ENCODE peak calls at places on chromosomes 13 and 19, in six cellular contexts. One of them, this sample, is unnamed. For H3K4me1, the result is how much of the 10 kb centered on the place peaks cover.

GRCh38 chr13:36248700-36249099 is 34.3 kb upstream of the SOHLH2 start:
- DNase-seq in BE2C: no peak
- DNase-seq in lung: no peak
- DNase-seq in right lobe of liver: no peak
- DNase-seq in endodermal cell: no peak
- DNase-seq in naive thymus-derived CD4-positive, alpha-beta T cell: no peak
- DNase-seq in this sample: no peak

GRCh38 chr13:39656325-39656677 is 839 bp downstream of the COG6 start:
- DNase-seq in BE2C: no peak
- DNase-seq in lung: no peak
- DNase-seq in right lobe of liver: no peak
- DNase-seq in endodermal cell: no peak
- DNase-seq in naive thymus-derived CD4-positive, alpha-beta T cell: peak
- DNase-seq in this sample: no peak

GRCh38 chr19:45166723-45167252 is 6.0 kb upstream of the NKPD1 start:
- DNase-seq in BE2C: peak
- DNase-seq in lung: no peak
- DNase-seq in right lobe of liver: no peak
- DNase-seq in endodermal cell: peak
- DNase-seq in naive thymus-derived CD4-positive, alpha-beta T cell: no peak
- DNase-seq in this sample: no peak

GRCh38 chr19:35038623-35039512 is 2.7 kb upstream of the HPN start:
- DNase-seq in BE2C: no peak
- DNase-seq in lung: no peak
- DNase-seq in right lobe of liver: no peak
- DNase-seq in endodermal cell: no peak
- DNase-seq in naive thymus-derived CD4-positive, alpha-beta T cell: no peak
- DNase-seq in this sample: no peak

GRCh38 chr19:31674503-31675186 is 325.4 kb upstream of the TSHZ3 start:
- DNase-seq in BE2C: no peak
- DNase-seq in lung: no peak
- DNase-seq in right lobe of liver: no peak
- DNase-seq in endodermal cell: no peak
- DNase-seq in naive thymus-derived CD4-positive, alpha-beta T cell: no peak
- DNase-seq in this sample: no peak

GRCh38 chr13:79541426-79542049 is 60.6 kb downstream of the NDFIP2 start:
- DNase-seq in BE2C: no peak
- DNase-seq in lung: no peak
- DNase-seq in right lobe of liver: no peak
- DNase-seq in endodermal cell: no peak
- DNase-seq in naive thymus-derived CD4-positive, alpha-beta T cell: peak
- DNase-seq in this sample: peak

GRCh38 chr19:4694211-4694987 is 24.3 kb upstream of the MYDGF start:
- DNase-seq in BE2C: peak
- DNase-seq in lung: no peak
- DNase-seq in right lobe of liver: peak
- DNase-seq in endodermal cell: no peak
- DNase-seq in naive thymus-derived CD4-positive, alpha-beta T cell: no peak
- DNase-seq in this sample: no peak

GRCh38 chr13:59877933-59878332 is 285.8 kb downstream of the DIAPH3 start:
- DNase-seq in BE2C: no peak
- DNase-seq in lung: no peak
- DNase-seq in right lobe of liver: no peak
- DNase-seq in endodermal cell: no peak
- DNase-seq in naive thymus-derived CD4-positive, alpha-beta T cell: no peak
- DNase-seq in this sample: no peak

GRCh38 chr13:113539822-113540221 is 44.7 kb upstream of the TFDP1 start:
- DNase-seq in BE2C: no peak
- DNase-seq in lung: no peak
- DNase-seq in right lobe of liver: no peak
- DNase-seq in endodermal cell: no peak
- DNase-seq in naive thymus-derived CD4-positive, alpha-beta T cell: no peak
- DNase-seq in this sample: no peak

GRCh38 chr13:30985637-30986205 is 53.3 kb downstream of the TEX26 start:
- DNase-seq in BE2C: no peak
- DNase-seq in lung: no peak
- DNase-seq in right lobe of liver: no peak
- DNase-seq in endodermal cell: no peak
- DNase-seq in naive thymus-derived CD4-positive, alpha-beta T cell: no peak
- DNase-seq in this sample: peak

GRCh38 chr19:39543477-39543857 is 3.5 kb upstream of the EID2 start:
- DNase-seq in BE2C: no peak
- DNase-seq in lung: no peak
- DNase-seq in right lobe of liver: no peak
- DNase-seq in endodermal cell: no peak
- DNase-seq in naive thymus-derived CD4-positive, alpha-beta T cell: no peak
- DNase-seq in this sample: no peak

GRCh38 chr19:55643003-55643732 is at the start of gene ZNF581:
- DNase-seq in BE2C: peak
- DNase-seq in lung: peak
- DNase-seq in right lobe of liver: peak
- DNase-seq in endodermal cell: peak
- DNase-seq in naive thymus-derived CD4-positive, alpha-beta T cell: peak
- DNase-seq in this sample: peak

GRCh38 chr13:84137292-84137691 is 255.0 kb upstream of the SLITRK1 start:
- DNase-seq in BE2C: no peak
- DNase-seq in lung: no peak
- DNase-seq in right lobe of liver: no peak
- DNase-seq in endodermal cell: no peak
- DNase-seq in naive thymus-derived CD4-positive, alpha-beta T cell: peak
- DNase-seq in this sample: no peak

GRCh38 chr19:48553676-48554384 is 1.9 kb downstream of the SULT2B1 start:
- DNase-seq in BE2C: peak
- DNase-seq in lung: peak
- DNase-seq in right lobe of liver: no peak
- DNase-seq in endodermal cell: peak
- DNase-seq in naive thymus-derived CD4-positive, alpha-beta T cell: no peak
- DNase-seq in this sample: peak

GRCh38 chr13:60397693-60398437 is 845 bp downstream of the TDRD3 start:
- DNase-seq in BE2C: peak
- DNase-seq in lung: peak
- DNase-seq in right lobe of liver: peak
- DNase-seq in endodermal cell: peak
- DNase-seq in naive thymus-derived CD4-positive, alpha-beta T cell: peak
- DNase-seq in this sample: peak

GRCh38 chr13:102800145-102801041 is 1.5 kb downstream of the BIVM start:
- DNase-seq in BE2C: peak
- DNase-seq in lung: peak
- DNase-seq in right lobe of liver: peak
- DNase-seq in endodermal cell: peak
- DNase-seq in naive thymus-derived CD4-positive, alpha-beta T cell: peak
- DNase-seq in this sample: peak

GRCh38 chr13:30091035-30091434 is 216.3 kb downstream of the KATNAL1 start:
- DNase-seq in BE2C: no peak
- DNase-seq in lung: no peak
- DNase-seq in right lobe of liver: no peak
- DNase-seq in endodermal cell: no peak
- DNase-seq in naive thymus-derived CD4-positive, alpha-beta T cell: no peak
- DNase-seq in this sample: no peak

GRCh38 chr13:105518086-105518485 is 1017.4 kb downstream of the EFNB2 start:
- DNase-seq in BE2C: no peak
- DNase-seq in lung: no peak
- DNase-seq in right lobe of liver: no peak
- DNase-seq in endodermal cell: no peak
- DNase-seq in naive thymus-derived CD4-positive, alpha-beta T cell: no peak
- DNase-seq in this sample: no peak

DNA sequence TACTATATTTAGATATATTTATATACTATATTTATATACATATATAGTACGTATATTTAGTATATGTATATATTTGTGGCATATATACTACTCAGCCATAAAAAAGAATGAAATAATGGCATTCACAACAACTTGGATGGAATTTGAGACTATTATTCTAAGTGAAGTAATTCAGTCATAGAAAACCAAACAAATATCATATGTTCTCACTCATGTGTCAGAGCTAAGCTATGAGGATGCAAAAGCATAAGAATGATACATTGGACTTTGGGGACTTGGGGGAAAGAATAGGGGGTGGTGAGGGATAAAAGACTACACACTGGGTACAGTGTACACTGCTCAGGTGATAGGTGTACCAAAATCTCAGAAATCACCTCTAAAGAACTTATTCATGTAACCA is 1015.7 kb downstream of the EFNB2 start:
- DNase-seq in BE2C: no peak
- DNase-seq in lung: no peak
- DNase-seq in right lobe of liver: no peak
- DNase-seq in endodermal cell: no peak
- DNase-seq in naive thymus-derived CD4-positive, alpha-beta T cell: no peak
- DNase-seq in this sample: no peak
- H3K4me1 ChIP-seq in BE2C: under half
- H3K4me1 ChIP-seq in lung: under half
- H3K4me1 ChIP-seq in right lobe of liver: under half
- H3K4me1 ChIP-seq in endodermal cell: under half
- H3K4me1 ChIP-seq in naive thymus-derived CD4-positive, alpha-beta T cell: under half
- H3K4me1 ChIP-seq in this sample: under half

GRCh38 chr19:1205114-1206062 is at the start of gene STK11:
- DNase-seq in BE2C: peak
- DNase-seq in lung: peak
- DNase-seq in right lobe of liver: peak
- DNase-seq in endodermal cell: peak
- DNase-seq in naive thymus-derived CD4-positive, alpha-beta T cell: peak
- DNase-seq in this sample: peak
- H3K4me1 ChIP-seq in BE2C: under half
- H3K4me1 ChIP-seq in lung: under half
- H3K4me1 ChIP-seq in right lobe of liver: under half
- H3K4me1 ChIP-seq in endodermal cell: under half
- H3K4me1 ChIP-seq in naive thymus-derived CD4-positive, alpha-beta T cell: under half
- H3K4me1 ChIP-seq in this sample: under half

DNA sequence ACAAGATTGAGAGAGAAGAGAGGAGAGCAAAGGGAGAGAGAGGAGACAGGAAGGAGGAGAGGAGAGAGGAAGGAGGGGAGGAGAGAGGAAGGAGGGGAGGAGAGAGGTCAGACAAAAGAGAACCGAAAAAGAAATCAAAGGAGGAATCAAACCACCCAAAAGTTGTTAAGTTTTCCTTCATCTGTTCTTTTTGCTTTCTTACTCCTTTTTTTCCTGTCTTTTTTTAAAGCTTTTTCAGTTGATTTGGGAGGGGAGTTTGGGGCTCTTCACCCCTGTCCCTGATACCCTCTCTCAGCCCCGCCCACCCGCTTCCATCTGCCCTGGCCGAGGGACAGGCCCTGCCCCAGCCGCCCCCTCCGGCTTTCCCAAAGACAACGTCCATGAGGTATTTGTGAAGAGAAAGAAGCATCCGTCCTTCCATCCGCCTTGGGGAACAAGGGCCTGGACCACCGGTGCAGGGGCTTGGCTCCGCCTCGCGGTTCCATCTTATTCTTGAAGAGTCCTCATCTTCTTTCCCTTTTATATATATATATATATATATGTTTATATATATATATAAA is 13.3 kb downstream of the ZNF574 start:
- DNase-seq in BE2C: no peak
- DNase-seq in lung: no peak
- DNase-seq in right lobe of liver: no peak
- DNase-seq in endodermal cell: peak
- DNase-seq in naive thymus-derived CD4-positive, alpha-beta T cell: no peak
- DNase-seq in this sample: no peak
- H3K4me1 ChIP-seq in BE2C: under half
- H3K4me1 ChIP-seq in lung: under half
- H3K4me1 ChIP-seq in right lobe of liver: under half
- H3K4me1 ChIP-seq in endodermal cell: under half
- H3K4me1 ChIP-seq in naive thymus-derived CD4-positive, alpha-beta T cell: under half
- H3K4me1 ChIP-seq in this sample: under half

GRCh38 chr19:10740798-10741197 is 22.9 kb downstream of the DNM2 start:
- DNase-seq in BE2C: no peak
- DNase-seq in lung: no peak
- DNase-seq in right lobe of liver: no peak
- DNase-seq in endodermal cell: no peak
- DNase-seq in naive thymus-derived CD4-positive, alpha-beta T cell: no peak
- DNase-seq in this sample: no peak
- H3K4me1 ChIP-seq in BE2C: under half
- H3K4me1 ChIP-seq in lung: under half
- H3K4me1 ChIP-seq in right lobe of liver: under half
- H3K4me1 ChIP-seq in endodermal cell: under half
- H3K4me1 ChIP-seq in naive thymus-derived CD4-positive, alpha-beta T cell: under half
- H3K4me1 ChIP-seq in this sample: under half

GRCh38 chr19:11197291-11198174 is at the start of gene KANK2:
- DNase-seq in BE2C: peak
- DNase-seq in lung: peak
- DNase-seq in right lobe of liver: peak
- DNase-seq in endodermal cell: peak
- DNase-seq in naive thymus-derived CD4-positive, alpha-beta T cell: peak
- DNase-seq in this sample: peak
- H3K4me1 ChIP-seq in BE2C: under half
- H3K4me1 ChIP-seq in lung: under half
- H3K4me1 ChIP-seq in right lobe of liver: under half
- H3K4me1 ChIP-seq in endodermal cell: under half
- H3K4me1 ChIP-seq in naive thymus-derived CD4-positive, alpha-beta T cell: under half
- H3K4me1 ChIP-seq in this sample: under half

DNA sequence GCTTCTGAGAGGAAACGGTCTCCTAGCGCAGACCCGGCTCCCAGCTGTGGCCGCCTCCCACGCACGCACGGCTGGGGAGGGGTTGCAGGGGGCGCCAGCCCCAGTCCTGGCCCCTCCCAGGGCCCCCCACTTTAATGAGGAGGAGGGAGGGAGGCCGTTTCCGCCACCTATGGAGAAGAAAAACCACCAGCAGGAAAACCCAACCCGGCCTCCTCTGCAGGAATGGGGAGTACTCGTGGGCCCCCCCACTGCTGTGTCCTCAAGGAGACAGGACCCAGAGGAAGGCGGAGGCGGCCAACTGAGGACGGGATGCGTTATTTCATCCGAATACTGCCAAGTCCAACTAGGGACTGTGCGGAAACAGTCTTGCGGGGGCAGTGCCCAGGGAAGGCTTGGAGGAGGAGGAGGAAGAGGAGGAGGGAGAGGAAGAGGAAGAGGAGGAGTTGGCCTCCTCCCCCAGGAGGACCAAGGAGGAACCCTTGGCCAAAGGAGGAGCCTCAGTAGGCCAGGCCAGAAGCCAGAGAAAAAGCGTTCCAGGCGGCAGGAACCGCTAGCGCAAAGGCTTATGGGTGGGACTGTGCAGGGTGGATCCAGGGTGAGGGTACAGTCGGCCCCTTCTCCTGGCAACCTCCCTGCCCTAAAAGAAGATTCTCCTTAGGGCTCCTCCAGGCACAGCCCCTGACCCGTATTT is 3.9 kb upstream of the SSBP4 start:
- DNase-seq in BE2C: no peak
- DNase-seq in lung: no peak
- DNase-seq in right lobe of liver: peak
- DNase-seq in endodermal cell: no peak
- DNase-seq in naive thymus-derived CD4-positive, alpha-beta T cell: no peak
- DNase-seq in this sample: no peak
- H3K4me1 ChIP-seq in BE2C: under half
- H3K4me1 ChIP-seq in lung: under half
- H3K4me1 ChIP-seq in right lobe of liver: under half
- H3K4me1 ChIP-seq in endodermal cell: under half
- H3K4me1 ChIP-seq in naive thymus-derived CD4-positive, alpha-beta T cell: under half
- H3K4me1 ChIP-seq in this sample: under half

GRCh38 chr13:97225533-97225932 is 3.4 kb downstream of the MBNL2 start:
- DNase-seq in BE2C: no peak
- DNase-seq in lung: no peak
- DNase-seq in right lobe of liver: no peak
- DNase-seq in endodermal cell: no peak
- DNase-seq in naive thymus-derived CD4-positive, alpha-beta T cell: no peak
- DNase-seq in this sample: no peak
- H3K4me1 ChIP-seq in BE2C: under half
- H3K4me1 ChIP-seq in lung: under half
- H3K4me1 ChIP-seq in right lobe of liver: under half
- H3K4me1 ChIP-seq in endodermal cell: under half
- H3K4me1 ChIP-seq in naive thymus-derived CD4-positive, alpha-beta T cell: under half
- H3K4me1 ChIP-seq in this sample: under half

GRCh38 chr13:98999635-98999952 is 21.7 kb upstream of the DOCK9 start:
- DNase-seq in BE2C: no peak
- DNase-seq in lung: no peak
- DNase-seq in right lobe of liver: no peak
- DNase-seq in endodermal cell: peak
- DNase-seq in naive thymus-derived CD4-positive, alpha-beta T cell: no peak
- DNase-seq in this sample: no peak
- H3K4me1 ChIP-seq in BE2C: under half
- H3K4me1 ChIP-seq in lung: under half
- H3K4me1 ChIP-seq in right lobe of liver: under half
- H3K4me1 ChIP-seq in endodermal cell: under half
- H3K4me1 ChIP-seq in naive thymus-derived CD4-positive, alpha-beta T cell: under half
- H3K4me1 ChIP-seq in this sample: under half

GRCh38 chr13:28477709-28477973 is 17.3 kb downstream of the FLT1 start:
- DNase-seq in BE2C: no peak
- DNase-seq in lung: no peak
- DNase-seq in right lobe of liver: no peak
- DNase-seq in endodermal cell: no peak
- DNase-seq in naive thymus-derived CD4-positive, alpha-beta T cell: no peak
- DNase-seq in this sample: no peak
- H3K4me1 ChIP-seq in BE2C: under half
- H3K4me1 ChIP-seq in lung: under half
- H3K4me1 ChIP-seq in right lobe of liver: under half
- H3K4me1 ChIP-seq in endodermal cell: under half
- H3K4me1 ChIP-seq in naive thymus-derived CD4-positive, alpha-beta T cell: under half
- H3K4me1 ChIP-seq in this sample: under half